ENCODE peak calls at places on chromosomes 7 and 10, in six cellular contexts. One of them, this sample, is unnamed.

GRCh38 chr10:35465601-35466140 is 129.4 kb downstream of the CCNY start:
- DNase-seq in ELR: no peak
- DNase-seq in CD8-positive, alpha-beta T cell: no peak
- DNase-seq in substantia nigra: no peak
- DNase-seq in NCI-H1092 treated with DMSO at 0.1 percent for 48 hours: no peak
- DNase-seq in sigmoid colon: no peak
- DNase-seq in this sample: no peak

GRCh38 chr10:6755891-6756460 is 175.9 kb upstream of the PRKCQ start:
- DNase-seq in CD8-positive, alpha-beta T cell: no peak
- DNase-seq in NCI-H1092 treated with DMSO at 0.1 percent for 48 hours: no peak
- DNase-seq in substantia nigra: no peak
- DNase-seq in sigmoid colon: no peak
- DNase-seq in ELR: peak
- DNase-seq in this sample: peak

GRCh38 chr7:45236666-45237065 is 79.1 kb downstream of the RAMP3 start:
- DNase-seq in ELR: peak
- DNase-seq in CD8-positive, alpha-beta T cell: no peak
- DNase-seq in substantia nigra: no peak
- DNase-seq in sigmoid colon: no peak
- DNase-seq in NCI-H1092 treated with DMSO at 0.1 percent for 48 hours: no peak
- DNase-seq in this sample: no peak

GRCh38 chr10:124649209-124649608 is 95.0 kb downstream of the FAM53B start:
- DNase-seq in sigmoid colon: peak
- DNase-seq in CD8-positive, alpha-beta T cell: no peak
- DNase-seq in substantia nigra: peak
- DNase-seq in ELR: no peak
- DNase-seq in NCI-H1092 treated with DMSO at 0.1 percent for 48 hours: no peak
- DNase-seq in this sample: peak

GRCh38 chr7:74311305-74311744 is 22.1 kb downstream of the CLIP2 start:
- DNase-seq in NCI-H1092 treated with DMSO at 0.1 percent for 48 hours: no peak
- DNase-seq in ELR: peak
- DNase-seq in sigmoid colon: no peak
- DNase-seq in CD8-positive, alpha-beta T cell: no peak
- DNase-seq in substantia nigra: no peak
- DNase-seq in this sample: no peak

GRCh38 chr10:49334993-49335972 is 36.3 kb downstream of the C10orf71 start:
- DNase-seq in substantia nigra: no peak
- DNase-seq in ELR: no peak
- DNase-seq in CD8-positive, alpha-beta T cell: no peak
- DNase-seq in NCI-H1092 treated with DMSO at 0.1 percent for 48 hours: no peak
- DNase-seq in sigmoid colon: no peak
- DNase-seq in this sample: no peak

GRCh38 chr10:71094712-71095390 is 117.5 kb upstream of the UNC5B start:
- DNase-seq in substantia nigra: no peak
- DNase-seq in sigmoid colon: no peak
- DNase-seq in ELR: peak
- DNase-seq in NCI-H1092 treated with DMSO at 0.1 percent for 48 hours: no peak
- DNase-seq in CD8-positive, alpha-beta T cell: no peak
- DNase-seq in this sample: no peak

GRCh38 chr10:100009283-100009792 is 409 bp downstream of the DNMBP start:
- DNase-seq in ELR: peak
- DNase-seq in sigmoid colon: peak
- DNase-seq in NCI-H1092 treated with DMSO at 0.1 percent for 48 hours: no peak
- DNase-seq in CD8-positive, alpha-beta T cell: no peak
- DNase-seq in substantia nigra: peak
- DNase-seq in this sample: peak

GRCh38 chr7:107826451-107826850 is 23.4 kb upstream of the SLC26A3 start:
- DNase-seq in NCI-H1092 treated with DMSO at 0.1 percent for 48 hours: no peak
- DNase-seq in CD8-positive, alpha-beta T cell: no peak
- DNase-seq in substantia nigra: no peak
- DNase-seq in sigmoid colon: no peak
- DNase-seq in ELR: no peak
- DNase-seq in this sample: no peak

GRCh38 chr7:40419832-40420231 is 285.0 kb downstream of the SUGCT start:
- DNase-seq in ELR: no peak
- DNase-seq in sigmoid colon: no peak
- DNase-seq in CD8-positive, alpha-beta T cell: no peak
- DNase-seq in substantia nigra: no peak
- DNase-seq in NCI-H1092 treated with DMSO at 0.1 percent for 48 hours: no peak
- DNase-seq in this sample: no peak

GRCh38 chr7:25780904-25781303 is 371.1 kb upstream of the NFE2L3 start:
- DNase-seq in CD8-positive, alpha-beta T cell: no peak
- DNase-seq in ELR: no peak
- DNase-seq in substantia nigra: no peak
- DNase-seq in NCI-H1092 treated with DMSO at 0.1 percent for 48 hours: no peak
- DNase-seq in sigmoid colon: no peak
- DNase-seq in this sample: no peak

GRCh38 chr10:84328303-84329093 is at the start of gene CCSER2:
- DNase-seq in NCI-H1092 treated with DMSO at 0.1 percent for 48 hours: peak
- DNase-seq in substantia nigra: peak
- DNase-seq in sigmoid colon: peak
- DNase-seq in CD8-positive, alpha-beta T cell: peak
- DNase-seq in ELR: peak
- DNase-seq in this sample: peak

This sample was measured in AG20443.